ENCODE peak calls at places on chromosomes 7 and 10, in eight cellular contexts. One of them, this sample, is unnamed.

GRCh38 chr7:148042935-148043334 is 547.6 kb upstream of the C7orf33 start:
- DNase-seq in NCI-H1092: peak
- DNase-seq in C1 segment of cervical spinal cord: no peak
- DNase-seq in fibroblast of pulmonary artery: no peak
- DNase-seq in H1: no peak
- DNase-seq in NCI-H2107: peak
- DNase-seq in sciatic nerve: no peak
- DNase-seq in mesothelial cell of epicardium: no peak
- DNase-seq in this sample: peak

GRCh38 chr10:15189133-15189881 is 20.8 kb upstream of the NMT2 start:
- DNase-seq in NCI-H1092: no peak
- DNase-seq in C1 segment of cervical spinal cord: no peak
- DNase-seq in fibroblast of pulmonary artery: no peak
- DNase-seq in H1: no peak
- DNase-seq in NCI-H2107: no peak
- DNase-seq in sciatic nerve: no peak
- DNase-seq in mesothelial cell of epicardium: no peak
- DNase-seq in this sample: no peak

GRCh38 chr7:124130-124949 is 68.0 kb upstream of the FAM20C start:
- DNase-seq in NCI-H1092: no peak
- DNase-seq in C1 segment of cervical spinal cord: no peak
- DNase-seq in fibroblast of pulmonary artery: no peak
- DNase-seq in H1: no peak
- DNase-seq in NCI-H2107: no peak
- DNase-seq in sciatic nerve: peak
- DNase-seq in mesothelial cell of epicardium: no peak
- DNase-seq in this sample: peak

GRCh38 chr7:99079104-99079503 is 64.8 kb downstream of the SMURF1 start:
- DNase-seq in NCI-H1092: no peak
- DNase-seq in C1 segment of cervical spinal cord: no peak
- DNase-seq in fibroblast of pulmonary artery: no peak
- DNase-seq in H1: no peak
- DNase-seq in NCI-H2107: no peak
- DNase-seq in sciatic nerve: no peak
- DNase-seq in mesothelial cell of epicardium: no peak
- DNase-seq in this sample: no peak

GRCh38 chr7:112421666-112422486 is 28.4 kb upstream of the IFRD1 start:
- DNase-seq in NCI-H1092: no peak
- DNase-seq in C1 segment of cervical spinal cord: no peak
- DNase-seq in fibroblast of pulmonary artery: peak
- DNase-seq in H1: no peak
- DNase-seq in NCI-H2107: no peak
- DNase-seq in sciatic nerve: no peak
- DNase-seq in mesothelial cell of epicardium: no peak
- DNase-seq in this sample: no peak

GRCh38 chr7:45182856-45183710 is 25.5 kb downstream of the RAMP3 start:
- DNase-seq in NCI-H1092: no peak
- DNase-seq in C1 segment of cervical spinal cord: no peak
- DNase-seq in fibroblast of pulmonary artery: no peak
- DNase-seq in H1: no peak
- DNase-seq in NCI-H2107: no peak
- DNase-seq in sciatic nerve: peak
- DNase-seq in mesothelial cell of epicardium: no peak
- DNase-seq in this sample: no peak

GRCh38 chr7:151038951-151039849 is 9.1 kb upstream of the ASIC3 start:
- DNase-seq in NCI-H1092: no peak
- DNase-seq in C1 segment of cervical spinal cord: no peak
- DNase-seq in fibroblast of pulmonary artery: peak
- DNase-seq in H1: no peak
- DNase-seq in NCI-H2107: no peak
- DNase-seq in sciatic nerve: peak
- DNase-seq in mesothelial cell of epicardium: no peak
- DNase-seq in this sample: no peak

GRCh38 chr7:12133865-12134264 is 77.2 kb upstream of the TMEM106B start:
- DNase-seq in NCI-H1092: no peak
- DNase-seq in C1 segment of cervical spinal cord: no peak
- DNase-seq in fibroblast of pulmonary artery: no peak
- DNase-seq in H1: no peak
- DNase-seq in NCI-H2107: no peak
- DNase-seq in sciatic nerve: no peak
- DNase-seq in mesothelial cell of epicardium: no peak
- DNase-seq in this sample: no peak

GRCh38 chr7:155815332-155816191 is 3.3 kb upstream of the SHH start:
- DNase-seq in NCI-H1092: no peak
- DNase-seq in C1 segment of cervical spinal cord: peak
- DNase-seq in fibroblast of pulmonary artery: peak
- DNase-seq in H1: peak
- DNase-seq in NCI-H2107: no peak
- DNase-seq in sciatic nerve: no peak
- DNase-seq in mesothelial cell of epicardium: no peak
- DNase-seq in this sample: no peak

GRCh38 chr10:50431791-50432190 is 180.5 kb upstream of the ASAH2 start:
- DNase-seq in NCI-H1092: no peak
- DNase-seq in C1 segment of cervical spinal cord: no peak
- DNase-seq in fibroblast of pulmonary artery: no peak
- DNase-seq in H1: no peak
- DNase-seq in NCI-H2107: no peak
- DNase-seq in sciatic nerve: no peak
- DNase-seq in mesothelial cell of epicardium: no peak
- DNase-seq in this sample: no peak

GRCh38 chr10:31322647-31323046 is 3.6 kb downstream of the ZEB1 start:
- DNase-seq in NCI-H1092: no peak
- DNase-seq in C1 segment of cervical spinal cord: no peak
- DNase-seq in fibroblast of pulmonary artery: peak
- DNase-seq in H1: no peak
- DNase-seq in NCI-H2107: no peak
- DNase-seq in sciatic nerve: no peak
- DNase-seq in mesothelial cell of epicardium: no peak
- DNase-seq in this sample: no peak

GRCh38 chr10:119025336-119025735 is 4.2 kb upstream of the NANOS1 start:
- DNase-seq in NCI-H1092: peak
- DNase-seq in C1 segment of cervical spinal cord: no peak
- DNase-seq in fibroblast of pulmonary artery: peak
- DNase-seq in H1: no peak
- DNase-seq in NCI-H2107: no peak
- DNase-seq in sciatic nerve: no peak
- DNase-seq in mesothelial cell of epicardium: peak
- DNase-seq in this sample: no peak

GRCh38 chr10:3333426-3333825 is 160.8 kb upstream of the PITRM1 start:
- DNase-seq in NCI-H1092: no peak
- DNase-seq in C1 segment of cervical spinal cord: no peak
- DNase-seq in fibroblast of pulmonary artery: no peak
- DNase-seq in H1: no peak
- DNase-seq in NCI-H2107: no peak
- DNase-seq in sciatic nerve: no peak
- DNase-seq in mesothelial cell of epicardium: no peak
- DNase-seq in this sample: no peak

GRCh38 chr10:86523348-86523747 is 1.8 kb upstream of the WAPL start:
- DNase-seq in NCI-H1092: no peak
- DNase-seq in C1 segment of cervical spinal cord: no peak
- DNase-seq in fibroblast of pulmonary artery: peak
- DNase-seq in H1: no peak
- DNase-seq in NCI-H2107: no peak
- DNase-seq in sciatic nerve: no peak
- DNase-seq in mesothelial cell of epicardium: no peak
- DNase-seq in this sample: no peak

GRCh38 chr7:64651632-64652165 is 14.2 kb upstream of the ZNF107 start:
- DNase-seq in NCI-H1092: no peak
- DNase-seq in C1 segment of cervical spinal cord: no peak
- DNase-seq in fibroblast of pulmonary artery: no peak
- DNase-seq in H1: no peak
- DNase-seq in NCI-H2107: no peak
- DNase-seq in sciatic nerve: no peak
- DNase-seq in mesothelial cell of epicardium: no peak
- DNase-seq in this sample: no peak

GRCh38 chr10:32413513-32413912 is 32.4 kb upstream of the CCDC7 start:
- DNase-seq in NCI-H1092: no peak
- DNase-seq in C1 segment of cervical spinal cord: no peak
- DNase-seq in fibroblast of pulmonary artery: peak
- DNase-seq in H1: no peak
- DNase-seq in NCI-H2107: no peak
- DNase-seq in sciatic nerve: no peak
- DNase-seq in mesothelial cell of epicardium: no peak
- DNase-seq in this sample: no peak

This sample was measured in NCI-H1436.